ENCODE peak calls at places on chromosome 9, in six cellular contexts. One of them, this sample, is unnamed.

GRCh38 chr9:114431770-114432169 is 44.0 kb upstream of the AKNA start:
- DNase-seq in BE2C: no peak
- DNase-seq in tibial nerve: no peak
- DNase-seq in cardiac fibroblast: no peak
- DNase-seq in NB4: no peak
- DNase-seq in GM23248: no peak
- DNase-seq in this sample: no peak

GRCh38 chr9:114223564-114224246 is 68.4 kb downstream of the COL27A1 start:
- DNase-seq in cardiac fibroblast: no peak
- DNase-seq in GM23248: peak
- DNase-seq in tibial nerve: no peak
- DNase-seq in BE2C: no peak
- DNase-seq in NB4: peak
- DNase-seq in this sample: no peak

GRCh38 chr9:96219615-96220257 is 82.2 kb downstream of the HSD17B3 start:
- DNase-seq in tibial nerve: no peak
- DNase-seq in BE2C: no peak
- DNase-seq in GM23248: peak
- DNase-seq in cardiac fibroblast: peak
- DNase-seq in NB4: peak
- DNase-seq in this sample: peak

GRCh38 chr9:96169901-96170300 is 132.1 kb downstream of the HSD17B3 start:
- DNase-seq in cardiac fibroblast: no peak
- DNase-seq in GM23248: no peak
- DNase-seq in tibial nerve: no peak
- DNase-seq in BE2C: no peak
- DNase-seq in NB4: no peak
- DNase-seq in this sample: no peak

GRCh38 chr9:121185774-121186403 is 15.8 kb downstream of the RAB14 start:
- DNase-seq in GM23248: no peak
- DNase-seq in tibial nerve: no peak
- DNase-seq in cardiac fibroblast: no peak
- DNase-seq in BE2C: no peak
- DNase-seq in NB4: no peak
- DNase-seq in this sample: no peak

GRCh38 chr9:110979636-110980035 is 58.6 kb downstream of the LPAR1 start:
- DNase-seq in BE2C: no peak
- DNase-seq in GM23248: no peak
- DNase-seq in tibial nerve: no peak
- DNase-seq in cardiac fibroblast: peak
- DNase-seq in NB4: no peak
- DNase-seq in this sample: no peak

GRCh38 chr9:88535226-88535931 is 401 bp downstream of the NXNL2 start:
- DNase-seq in cardiac fibroblast: no peak
- DNase-seq in NB4: no peak
- DNase-seq in BE2C: peak
- DNase-seq in GM23248: no peak
- DNase-seq in tibial nerve: no peak
- DNase-seq in this sample: no peak

GRCh38 chr9:133981589-133981957 is 10.6 kb downstream of the VAV2 start:
- DNase-seq in BE2C: no peak
- DNase-seq in tibial nerve: no peak
- DNase-seq in cardiac fibroblast: no peak
- DNase-seq in GM23248: no peak
- DNase-seq in NB4: no peak
- DNase-seq in this sample: no peak

GRCh38 chr9:82488319-82488701 is 499.7 kb downstream of the SPATA31D1 start:
- DNase-seq in BE2C: peak
- DNase-seq in cardiac fibroblast: peak
- DNase-seq in GM23248: no peak
- DNase-seq in tibial nerve: peak
- DNase-seq in NB4: no peak
- DNase-seq in this sample: no peak

GRCh38 chr9:10443805-10444204 is 169.0 kb downstream of the PTPRD start:
- DNase-seq in GM23248: no peak
- DNase-seq in cardiac fibroblast: no peak
- DNase-seq in tibial nerve: no peak
- DNase-seq in NB4: no peak
- DNase-seq in BE2C: no peak
- DNase-seq in this sample: no peak

GRCh38 chr9:27491164-27491563 is 32.9 kb upstream of the IFNK start:
- DNase-seq in tibial nerve: no peak
- DNase-seq in GM23248: peak
- DNase-seq in NB4: peak
- DNase-seq in cardiac fibroblast: peak
- DNase-seq in BE2C: no peak
- DNase-seq in this sample: no peak

GRCh38 chr9:135989722-135990467 is 28.7 kb upstream of the UBAC1 start:
- DNase-seq in GM23248: no peak
- DNase-seq in NB4: peak
- DNase-seq in BE2C: peak
- DNase-seq in cardiac fibroblast: no peak
- DNase-seq in tibial nerve: no peak
- DNase-seq in this sample: peak

GRCh38 chr9:114524401-114524800 is 19.1 kb upstream of the WHRN start:
- DNase-seq in BE2C: no peak
- DNase-seq in cardiac fibroblast: no peak
- DNase-seq in tibial nerve: no peak
- DNase-seq in NB4: no peak
- DNase-seq in GM23248: no peak
- DNase-seq in this sample: no peak

GRCh38 chr9:77848897-77849296 is 182.7 kb downstream of the GNAQ start:
- DNase-seq in BE2C: no peak
- DNase-seq in NB4: peak
- DNase-seq in GM23248: peak
- DNase-seq in cardiac fibroblast: peak
- DNase-seq in tibial nerve: peak
- DNase-seq in this sample: peak

GRCh38 chr9:81848472-81848871 is 79.8 kb upstream of the SPATA31D4 start:
- DNase-seq in cardiac fibroblast: peak
- DNase-seq in tibial nerve: no peak
- DNase-seq in NB4: no peak
- DNase-seq in GM23248: peak
- DNase-seq in BE2C: no peak
- DNase-seq in this sample: no peak

GRCh38 chr9:12838546-12838945 is 63.7 kb downstream of the LURAP1L start:
- DNase-seq in tibial nerve: no peak
- DNase-seq in BE2C: no peak
- DNase-seq in cardiac fibroblast: peak
- DNase-seq in NB4: no peak
- DNase-seq in GM23248: peak
- DNase-seq in this sample: no peak

GRCh38 chr9:104075801-104076753 is 18.0 kb upstream of the SMC2 start:
- DNase-seq in NB4: peak
- DNase-seq in GM23248: peak
- DNase-seq in cardiac fibroblast: peak
- DNase-seq in tibial nerve: no peak
- DNase-seq in BE2C: no peak
- DNase-seq in this sample: no peak

GRCh38 chr9:110911659-110912473 is 126.4 kb downstream of the LPAR1 start:
- DNase-seq in NB4: no peak
- DNase-seq in BE2C: no peak
- DNase-seq in GM23248: peak
- DNase-seq in cardiac fibroblast: peak
- DNase-seq in tibial nerve: no peak
- DNase-seq in this sample: no peak

GRCh38 chr9:92403153-92403552 is 1.2 kb downstream of the OGN start:
- DNase-seq in GM23248: no peak
- DNase-seq in tibial nerve: no peak
- DNase-seq in BE2C: no peak
- DNase-seq in NB4: no peak
- DNase-seq in cardiac fibroblast: no peak
- DNase-seq in this sample: no peak
- H3K4me3 ChIP-seq in GM23248: no peak
- H3K4me3 ChIP-seq in tibial nerve: peak
- H3K4me3 ChIP-seq in BE2C: no peak
- H3K4me3 ChIP-seq in NB4: no peak
- H3K4me3 ChIP-seq in cardiac fibroblast: no peak
- H3K4me3 ChIP-seq in this sample: peak

GRCh38 chr9:128094950-128095544 is 27.0 kb downstream of the SLC25A25 start:
- DNase-seq in GM23248: no peak
- DNase-seq in cardiac fibroblast: no peak
- DNase-seq in tibial nerve: no peak
- DNase-seq in NB4: no peak
- DNase-seq in BE2C: no peak
- DNase-seq in this sample: peak

GRCh38 chr9:128096614-128097013 is 28.6 kb downstream of the SLC25A25 start:
- DNase-seq in BE2C: no peak
- DNase-seq in cardiac fibroblast: no peak
- DNase-seq in NB4: no peak
- DNase-seq in GM23248: no peak
- DNase-seq in tibial nerve: no peak
- DNase-seq in this sample: no peak

GRCh38 chr9:128098017-128098935 is 29.3 kb downstream of the PTGES2 start:
- DNase-seq in BE2C: no peak
- DNase-seq in GM23248: peak
- DNase-seq in tibial nerve: peak
- DNase-seq in NB4: peak
- DNase-seq in cardiac fibroblast: peak
- DNase-seq in this sample: peak

GRCh38 chr9:128098936-128099931 is 28.3 kb downstream of the PTGES2 start:
- DNase-seq in NB4: no peak
- DNase-seq in tibial nerve: no peak
- DNase-seq in cardiac fibroblast: peak
- DNase-seq in GM23248: peak
- DNase-seq in BE2C: no peak
- DNase-seq in this sample: no peak

DNA sequence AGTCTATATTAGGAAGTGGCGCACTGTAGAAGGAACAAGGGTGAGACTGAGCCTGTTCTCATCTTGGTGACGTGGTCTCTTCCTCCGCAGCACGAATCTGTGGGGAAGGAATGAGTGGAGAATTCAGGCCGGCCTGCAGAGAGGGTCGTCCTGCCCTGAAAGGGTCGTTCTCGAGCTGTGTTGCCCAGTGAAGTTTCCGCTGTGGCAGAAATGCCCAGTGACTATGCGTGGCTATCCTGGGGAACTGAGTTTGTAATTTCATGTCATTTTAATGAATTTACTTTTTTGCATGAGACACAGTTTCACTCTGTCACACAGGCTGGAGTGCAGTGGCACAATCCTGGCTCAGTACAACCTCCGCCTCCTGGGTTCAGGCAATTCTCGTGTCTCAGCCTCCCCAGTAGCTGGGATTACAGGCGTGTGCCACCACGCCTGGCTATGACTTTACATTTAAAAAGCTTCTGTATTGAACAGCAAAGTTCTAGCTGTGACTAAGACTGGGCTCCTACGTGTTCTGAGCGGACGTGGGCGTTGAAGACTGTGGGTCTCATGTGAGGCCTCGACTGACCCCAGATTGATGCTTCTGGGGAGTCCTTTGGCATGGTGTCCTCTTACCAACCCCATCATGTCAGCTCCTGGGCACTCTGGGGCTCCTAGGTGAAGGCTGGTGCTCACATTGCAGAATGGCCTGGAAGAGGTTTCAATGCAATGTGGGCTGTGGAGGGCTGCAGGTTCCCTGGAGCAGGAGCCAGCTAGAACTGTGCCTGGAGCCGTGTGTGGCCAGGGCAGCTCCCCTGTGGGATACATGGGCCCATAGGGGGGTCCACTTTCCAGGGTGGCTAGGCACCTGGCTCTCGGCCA is 29.4 kb downstream of the SLC25A25 start:
- DNase-seq in NB4: no peak
- DNase-seq in tibial nerve: no peak
- DNase-seq in BE2C: no peak
- DNase-seq in cardiac fibroblast: no peak
- DNase-seq in GM23248: no peak
- DNase-seq in this sample: peak
- H3K4me3 ChIP-seq in NB4: no peak
- H3K4me3 ChIP-seq in tibial nerve: no peak
- H3K4me3 ChIP-seq in BE2C: no peak
- H3K4me3 ChIP-seq in cardiac fibroblast: no peak
- H3K4me3 ChIP-seq in GM23248: peak
- H3K4me3 ChIP-seq in this sample: peak

GRCh38 chr9:36149197-36149596 is 12.7 kb downstream of the GLIPR2 start:
- DNase-seq in GM23248: peak
- DNase-seq in NB4: no peak
- DNase-seq in cardiac fibroblast: peak
- DNase-seq in BE2C: no peak
- DNase-seq in tibial nerve: no peak
- DNase-seq in this sample: no peak

GRCh38 chr9:36146666-36147065 is 10.1 kb downstream of the GLIPR2 start:
- DNase-seq in GM23248: no peak
- DNase-seq in BE2C: no peak
- DNase-seq in cardiac fibroblast: no peak
- DNase-seq in NB4: no peak
- DNase-seq in tibial nerve: no peak
- DNase-seq in this sample: no peak

GRCh38 chr9:36147441-36148175 is 11.1 kb downstream of the GLIPR2 start:
- DNase-seq in NB4: no peak
- DNase-seq in GM23248: no peak
- DNase-seq in cardiac fibroblast: no peak
- DNase-seq in BE2C: no peak
- DNase-seq in tibial nerve: no peak
- DNase-seq in this sample: no peak

GRCh38 chr9:36150529-36151305 is 14.2 kb downstream of the GLIPR2 start:
- DNase-seq in NB4: peak
- DNase-seq in GM23248: peak
- DNase-seq in BE2C: no peak
- DNase-seq in tibial nerve: no peak
- DNase-seq in cardiac fibroblast: no peak
- DNase-seq in this sample: no peak

DNA sequence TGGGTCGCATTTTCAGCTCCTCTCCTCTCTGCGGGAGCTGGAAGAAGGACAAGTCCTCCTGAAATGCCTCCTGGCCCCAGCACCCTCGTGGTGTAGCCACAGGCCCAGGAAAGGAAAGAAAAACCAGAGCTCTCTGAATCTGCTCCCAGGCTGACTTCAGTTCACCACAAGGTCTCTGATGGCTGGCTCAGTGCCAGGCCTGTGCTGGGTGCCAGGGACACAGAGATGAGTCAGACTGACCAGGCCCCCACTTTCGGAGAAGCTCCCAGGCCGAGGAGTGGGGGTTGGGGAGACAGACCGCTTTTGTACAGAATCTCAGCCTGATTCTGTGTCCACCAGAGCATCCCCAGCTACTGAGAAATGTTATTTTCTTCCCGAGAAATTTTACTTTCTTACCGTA is 12.1 kb downstream of the GLIPR2 start:
- DNase-seq in GM23248: peak
- DNase-seq in BE2C: peak
- DNase-seq in tibial nerve: peak
- DNase-seq in NB4: peak
- DNase-seq in cardiac fibroblast: peak
- DNase-seq in this sample: peak
- H3K4me3 ChIP-seq in GM23248: peak
- H3K4me3 ChIP-seq in BE2C: no peak
- H3K4me3 ChIP-seq in tibial nerve: no peak
- H3K4me3 ChIP-seq in NB4: no peak
- H3K4me3 ChIP-seq in cardiac fibroblast: no peak
- H3K4me3 ChIP-seq in this sample: no peak

DNA sequence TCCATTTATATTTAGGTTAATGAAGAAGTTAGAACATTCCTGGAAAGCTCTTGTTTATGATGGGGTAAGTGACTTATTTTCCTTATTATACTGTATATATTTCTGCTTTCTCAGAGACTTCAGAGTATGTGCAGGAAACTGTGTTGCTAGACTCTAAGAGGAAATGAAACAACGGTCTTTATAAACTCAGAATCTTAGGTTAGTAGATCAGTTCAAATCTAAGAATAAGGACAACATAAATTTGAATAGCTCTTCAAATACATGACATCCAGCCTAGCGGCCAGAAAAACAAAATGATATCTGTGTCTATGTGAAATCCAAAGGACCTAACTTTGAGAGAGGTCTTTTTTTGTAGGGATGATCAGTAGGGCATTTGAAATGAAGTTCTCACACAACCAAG is 94.2 kb downstream of the PRKACG start:
- DNase-seq in GM23248: no peak
- DNase-seq in NB4: no peak
- DNase-seq in BE2C: no peak
- DNase-seq in cardiac fibroblast: no peak
- DNase-seq in tibial nerve: no peak
- DNase-seq in this sample: no peak
- H3K4me3 ChIP-seq in GM23248: no peak
- H3K4me3 ChIP-seq in NB4: no peak
- H3K4me3 ChIP-seq in BE2C: no peak
- H3K4me3 ChIP-seq in cardiac fibroblast: no peak
- H3K4me3 ChIP-seq in tibial nerve: no peak
- H3K4me3 ChIP-seq in this sample: no peak

This sample was measured in lower lobe of right lung.